ENCODE peak calls at places on chromosomes 13 and 19, in five cellular contexts. Z, F, E, W and U are unnamed samples.

GRCh38 chr13:30569901-30570576 is 47.7 kb upstream of the USPL1 start:
- DNase-seq in Z (peak), F (no peak), E (peak), W (peak), U (peak)

GRCh38 chr13:96500953-96501352 is 411.0 kb downstream of the HS6ST3 start:
- DNase-seq in Z (no peak), F (no peak), E (no peak), W (no peak), U (no peak)

GRCh38 chr13:99003851-99004471 is 26.1 kb upstream of the DOCK9 start:
- DNase-seq in Z (no peak), F (no peak), E (no peak), W (no peak), U (no peak)

GRCh38 chr19:36032251-36033104 is at the start of gene CLIP3:
- DNase-seq in Z (peak), F (peak), E (no peak), W (no peak), U (peak)

GRCh38 chr19:33377586-33378475 is 4.3 kb downstream of the CEBPG start:
- DNase-seq in Z (no peak), F (no peak), E (no peak), W (no peak), U (no peak)

GRCh38 chr13:110419391-110419791 is 112.3 kb downstream of the COL4A2 start:
- DNase-seq in Z (no peak), F (no peak), E (no peak), W (no peak), U (no peak)

GRCh38 chr19:5036733-5037681 is 68.1 kb downstream of the KDM4B start:
- DNase-seq in Z (no peak), F (no peak), E (no peak), W (no peak), U (no peak)

GRCh38 chr13:73832203-73832602 is 302.0 kb downstream of the KLF12 start:
- DNase-seq in Z (no peak), F (no peak), E (no peak), W (no peak), U (no peak)

GRCh38 chr13:102277286-102277685 is 124.6 kb downstream of the FGF14 start:
- DNase-seq in Z (peak), F (no peak), E (no peak), W (no peak), U (no peak)

GRCh38 chr19:40443131-40443929 is 805 bp downstream of the SERTAD3 start:
- DNase-seq in Z (peak), F (peak), E (peak), W (peak), U (peak)